ENCODE peak calls at places on chromosomes 16 and 17, in four cellular contexts. X is upper lobe of right lung, R is prostate gland, G is MM.1S. I is an unnamed sample.

GRCh38 chr16:73095142-73095791 is 47.3 kb upstream of the ZFHX3 start:
- DNase-seq in X (no peak), R (no peak), G (no peak), I (no peak)

GRCh38 chr16:49548571-49548970 is 175.0 kb downstream of the C16orf78 start:
- DNase-seq in X (no peak), R (no peak), G (no peak), I (no peak)

GRCh38 chr17:29557085-29557697 is 9.6 kb downstream of the ABHD15 start:
- DNase-seq in X (no peak), R (no peak), G (no peak), I (no peak)

GRCh38 chr17:47203984-47204721 is 5.0 kb upstream of the MYL4 start:
- DNase-seq in X (no peak), R (no peak), G (peak; percentile 53), I (no peak)

GRCh38 chr17:48878920-48879898 is 13.4 kb upstream of the ATP5MC1 start:
- DNase-seq in X (no peak), R (peak; percentile 48), G (peak; percentile 70), I (peak; percentile 79)

GRCh38 chr16:56869513-56870270 is 4.7 kb downstream of the SLC12A3 start:
- DNase-seq in X (no peak), R (no peak), G (peak; percentile 24), I (peak; percentile 61)

GRCh38 chr16:78594191-78594590 is 494.7 kb downstream of the WWOX start:
- DNase-seq in X (no peak), R (no peak), G (no peak), I (no peak)

GRCh38 chr16:71373073-71373472 is 14.6 kb downstream of the CALB2 start:
- DNase-seq in X (no peak), R (no peak), G (no peak), I (no peak)

GRCh38 chr16:83200005-83200779 is 573.4 kb downstream of the CDH13 start:
- DNase-seq in X (no peak), R (no peak), G (no peak), I (no peak)

GRCh38 chr17:55238931-55239297 is 25.8 kb upstream of the HLF start:
- DNase-seq in X (no peak), R (no peak), G (peak; percentile 53), I (peak; percentile 29)

GRCh38 chr17:60823520-60823919 is 145.9 kb downstream of the BCAS3 start:
- DNase-seq in X (no peak), R (no peak), G (no peak), I (no peak)

GRCh38 chr17:75908201-75908600 is 3.5 kb upstream of the MRPL38 start:
- DNase-seq in X (peak; percentile 82), R (no peak), G (no peak), I (no peak)

GRCh38 chr16:88070989-88071625 is 119.9 kb downstream of the BANP start:
- DNase-seq in X (no peak), R (no peak), G (no peak), I (no peak)

GRCh38 chr17:58630883-58631522 is 60.8 kb downstream of the TEX14 start:
- DNase-seq in X (no peak), R (peak; percentile 11), G (no peak), I (no peak)

GRCh38 chr16:86848821-86849220 is 270.5 kb downstream of the FOXL1 start:
- DNase-seq in X (no peak), R (no peak), G (no peak), I (no peak)

GRCh38 chr16:3131755-3132377 is 3.0 kb upstream of the ZNF213 start:
- DNase-seq in X (peak; percentile 68), R (no peak), G (peak; percentile 46), I (no peak)

GRCh38 chr16:69393898-69394849 is 8.4 kb upstream of the TERF2 start:
- DNase-seq in X (no peak), R (no peak), G (no peak), I (no peak)

GRCh38 chr16:66049865-66050264 is 316.6 kb upstream of the CDH5 start:
- DNase-seq in X (no peak), R (no peak), G (no peak), I (no peak)

GRCh38 chr16:85514601-85515318 is 98.4 kb upstream of the GSE1 start:
- DNase-seq in X (peak; percentile 87), R (peak; percentile 56), G (no peak), I (no peak)

GRCh38 chr16:11315499-11315898 is 29.8 kb upstream of the RMI2 start:
- DNase-seq in X (no peak), R (no peak), G (no peak), I (no peak)

GRCh38 chr17:76382305-76382802 is 2.1 kb upstream of the SPHK1 start:
- DNase-seq in X (no peak), R (peak; percentile 36), G (no peak), I (no peak)

GRCh38 chr17:55513885-55514590 is 2.8 kb upstream of the SMIM36 start:
- DNase-seq in X (no peak), R (peak; percentile 73), G (peak; percentile 73), I (peak; percentile 63)

GRCh38 chr16:85761866-85762265 is 11.0 kb upstream of the C16orf74 start:
- DNase-seq in X (no peak), R (no peak), G (no peak), I (no peak)

GRCh38 chr17:58403312-58403711 is 14.0 kb downstream of the RNF43 start:
- DNase-seq in X (no peak), R (no peak), G (no peak), I (no peak)

GRCh38 chr16:31265329-31266245 is 5.8 kb downstream of the ITGAM start:
- DNase-seq in X (peak; percentile 64), R (no peak), G (peak; percentile 68), I (peak; percentile 83)

GRCh38 chr16:54342966-54343365 is 56.4 kb upstream of the IRX3 start:
- DNase-seq in X (no peak), R (no peak), G (no peak), I (no peak)

GRCh38 chr16:87635541-87636049 is 33.3 kb downstream of the JPH3 start:
- DNase-seq in X (peak; percentile 80), R (peak; percentile 13), G (peak; percentile 11), I (peak; percentile 84)

GRCh38 chr16:54171855-54172537 is 114.6 kb downstream of the IRX3 start:
- DNase-seq in X (no peak), R (no peak), G (no peak), I (no peak)

GRCh38 chr17:74085434-74085833 is 118.0 kb upstream of the RPL38 start:
- DNase-seq in X (no peak), R (no peak), G (peak; percentile 10), I (no peak)

GRCh38 chr17:10357768-10358167 is 15.0 kb downstream of the MYH13 start:
- DNase-seq in X (no peak), R (no peak), G (peak; percentile 10), I (peak; percentile 40)
- TF ChIP-seq CTCF in X (peak; percentile 44), R (peak; percentile 22), G (peak; percentile 45), I (peak; percentile 37)

GRCh38 chr17:8122391-8122922 is 1.4 kb downstream of the HES7 start:
- DNase-seq in X (no peak), R (no peak), G (no peak), I (no peak)

GRCh38 chr17:8118769-8119574 is 658 bp upstream of the ALOXE3 start:
- DNase-seq in X (peak; percentile 94), R (peak; percentile 87), G (peak; percentile 85), I (peak; percentile 87)

GRCh38 chr17:8121531-8122390 is 2.1 kb downstream of the HES7 start:
- DNase-seq in X (no peak), R (peak; percentile 24), G (peak; percentile 62), I (peak; percentile 85)

GRCh38 chr17:8119575-8120519 is 1.5 kb upstream of the ALOXE3 start:
- DNase-seq in X (peak; percentile 86), R (peak; percentile 72), G (peak; percentile 94), I (peak; percentile 74)

GRCh38 chr17:8120520-8121443 is 2.5 kb upstream of the ALOXE3 start:
- DNase-seq in X (peak; percentile 85), R (peak; percentile 43), G (peak; percentile 89), I (peak; percentile 78)
- TF ChIP-seq CTCF in X (peak; percentile 31), R (peak; percentile 43), G (peak; percentile 44), I (peak; percentile 5)

GRCh38 chr17:15091825-15092224 is 173.3 kb downstream of the PMP22 start:
- DNase-seq in X (no peak), R (no peak), G (no peak), I (no peak)
- TF ChIP-seq CTCF in X (peak; percentile 21), R (no peak), G (no peak), I (no peak)

GRCh38 chr17:22516861-22517636 is 824.7 kb downstream of the KCNJ18 start:
- DNase-seq in X (no peak), R (no peak), G (no peak), I (peak; percentile 2)

GRCh38 chr17:22514767-22515320 is 822.5 kb downstream of the KCNJ18 start:
- DNase-seq in X (no peak), R (no peak), G (no peak), I (no peak)

GRCh38 chr17:22518185-22518584 is 825.9 kb downstream of the KCNJ18 start:
- DNase-seq in X (no peak), R (no peak), G (no peak), I (no peak)

GRCh38 chr17:22515599-22515998 is 823.3 kb downstream of the KCNJ18 start:
- DNase-seq in X (no peak), R (no peak), G (no peak), I (no peak)

DNA sequence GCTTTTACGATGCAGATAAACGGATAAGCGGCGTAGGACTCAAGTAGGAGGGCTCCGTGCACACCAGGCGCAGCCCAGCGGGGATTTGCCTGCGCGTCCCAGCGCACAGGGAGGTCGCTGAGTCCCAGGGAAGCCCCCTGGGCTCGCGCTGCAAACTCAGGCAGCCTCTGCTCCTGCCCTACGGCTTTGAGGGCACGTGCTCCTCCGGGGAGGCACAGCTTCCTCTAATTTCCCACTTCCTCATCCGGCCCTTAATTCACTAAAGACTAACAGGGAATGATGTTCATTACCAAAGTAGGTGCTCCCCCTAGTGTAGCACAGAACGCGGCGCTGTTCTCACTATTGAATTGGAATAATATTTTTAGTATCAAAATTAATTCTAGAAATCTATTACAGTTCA is 825.4 kb downstream of the KCNJ18 start:
- DNase-seq in X (no peak), R (no peak), G (no peak), I (peak; percentile 0)
- TF ChIP-seq CTCF in X (no peak), R (no peak), G (no peak), I (no peak)